ENCODE peak calls at places on chromosomes 1 and 21, in six cellular contexts. One of them, this sample, is unnamed.

GRCh38 chr21:46285761-46286667 is at the start of gene YBEY:
- DNase-seq in SW 1271: peak
- DNase-seq in T-helper 9 cell: peak
- DNase-seq in Panc1: peak
- DNase-seq in AG08395: peak
- DNase-seq in fibroblast of the aortic adventitia: peak
- DNase-seq in this sample: peak

GRCh38 chr21:46454142-46454541 is 4.5 kb upstream of the DIP2A start:
- DNase-seq in SW 1271: no peak
- DNase-seq in T-helper 9 cell: no peak
- DNase-seq in Panc1: no peak
- DNase-seq in AG08395: no peak
- DNase-seq in fibroblast of the aortic adventitia: peak
- DNase-seq in this sample: no peak

GRCh38 chr1:230922620-230923019 is 54.3 kb upstream of the C1orf198 start:
- DNase-seq in SW 1271: no peak
- DNase-seq in T-helper 9 cell: no peak
- DNase-seq in Panc1: no peak
- DNase-seq in AG08395: no peak
- DNase-seq in fibroblast of the aortic adventitia: no peak
- DNase-seq in this sample: peak

GRCh38 chr1:42941640-42942330 is 16.9 kb downstream of the SLC2A1 start:
- DNase-seq in SW 1271: peak
- DNase-seq in T-helper 9 cell: no peak
- DNase-seq in Panc1: no peak
- DNase-seq in AG08395: peak
- DNase-seq in fibroblast of the aortic adventitia: peak
- DNase-seq in this sample: peak

GRCh38 chr1:58251415-58252073 is 295.0 kb downstream of the OMA1 start:
- DNase-seq in SW 1271: no peak
- DNase-seq in T-helper 9 cell: no peak
- DNase-seq in Panc1: no peak
- DNase-seq in AG08395: peak
- DNase-seq in fibroblast of the aortic adventitia: no peak
- DNase-seq in this sample: peak

GRCh38 chr1:185974367-185974766 is 240.2 kb downstream of the HMCN1 start:
- DNase-seq in SW 1271: no peak
- DNase-seq in T-helper 9 cell: no peak
- DNase-seq in Panc1: no peak
- DNase-seq in AG08395: no peak
- DNase-seq in fibroblast of the aortic adventitia: no peak
- DNase-seq in this sample: no peak

GRCh38 chr1:42479621-42480020 is 16.5 kb downstream of the CCDC30 start:
- DNase-seq in SW 1271: no peak
- DNase-seq in T-helper 9 cell: no peak
- DNase-seq in Panc1: no peak
- DNase-seq in AG08395: no peak
- DNase-seq in fibroblast of the aortic adventitia: no peak
- DNase-seq in this sample: peak

GRCh38 chr1:211320980-211321379 is 5.7 kb upstream of the TRAF5 start:
- DNase-seq in SW 1271: no peak
- DNase-seq in T-helper 9 cell: no peak
- DNase-seq in Panc1: no peak
- DNase-seq in AG08395: no peak
- DNase-seq in fibroblast of the aortic adventitia: no peak
- DNase-seq in this sample: peak

GRCh38 chr1:39151267-39151666 is 53.2 kb upstream of the MACF1 start:
- DNase-seq in SW 1271: no peak
- DNase-seq in T-helper 9 cell: no peak
- DNase-seq in Panc1: no peak
- DNase-seq in AG08395: no peak
- DNase-seq in fibroblast of the aortic adventitia: no peak
- DNase-seq in this sample: no peak

GRCh38 chr1:208654241-208654640 is 410.1 kb upstream of the PLXNA2 start:
- DNase-seq in SW 1271: no peak
- DNase-seq in T-helper 9 cell: no peak
- DNase-seq in Panc1: no peak
- DNase-seq in AG08395: peak
- DNase-seq in fibroblast of the aortic adventitia: peak
- DNase-seq in this sample: peak

GRCh38 chr1:196667131-196667530 is 15.3 kb downstream of the CFH start:
- DNase-seq in SW 1271: no peak
- DNase-seq in T-helper 9 cell: no peak
- DNase-seq in Panc1: no peak
- DNase-seq in AG08395: no peak
- DNase-seq in fibroblast of the aortic adventitia: no peak
- DNase-seq in this sample: no peak

GRCh38 chr1:172431721-172432192 is 11.3 kb downstream of the C1orf105 start:
- DNase-seq in SW 1271: no peak
- DNase-seq in T-helper 9 cell: no peak
- DNase-seq in Panc1: no peak
- DNase-seq in AG08395: no peak
- DNase-seq in fibroblast of the aortic adventitia: no peak
- DNase-seq in this sample: no peak

GRCh38 chr1:9626201-9626608 is 25.3 kb upstream of the PIK3CD start:
- DNase-seq in SW 1271: no peak
- DNase-seq in T-helper 9 cell: no peak
- DNase-seq in Panc1: no peak
- DNase-seq in AG08395: no peak
- DNase-seq in fibroblast of the aortic adventitia: no peak
- DNase-seq in this sample: no peak

GRCh38 chr1:116311756-116312691 is 61.0 kb upstream of the ATP1A1 start:
- DNase-seq in SW 1271: no peak
- DNase-seq in T-helper 9 cell: no peak
- DNase-seq in Panc1: no peak
- DNase-seq in AG08395: no peak
- DNase-seq in fibroblast of the aortic adventitia: no peak
- DNase-seq in this sample: no peak

GRCh38 chr1:209250970-209251636 is 332.4 kb upstream of the CAMK1G start:
- DNase-seq in SW 1271: no peak
- DNase-seq in T-helper 9 cell: no peak
- DNase-seq in Panc1: no peak
- DNase-seq in AG08395: no peak
- DNase-seq in fibroblast of the aortic adventitia: no peak
- DNase-seq in this sample: no peak

GRCh38 chr1:228236744-228237143 is 28.9 kb downstream of the OBSCN start:
- DNase-seq in SW 1271: no peak
- DNase-seq in T-helper 9 cell: no peak
- DNase-seq in Panc1: no peak
- DNase-seq in AG08395: peak
- DNase-seq in fibroblast of the aortic adventitia: peak
- DNase-seq in this sample: peak

GRCh38 chr1:220881918-220882891 is 3.0 kb downstream of the HLX start:
- DNase-seq in SW 1271: no peak
- DNase-seq in T-helper 9 cell: no peak
- DNase-seq in Panc1: no peak
- DNase-seq in AG08395: no peak
- DNase-seq in fibroblast of the aortic adventitia: peak
- DNase-seq in this sample: peak

GRCh38 chr1:245263701-245264100 is 108.9 kb downstream of the KIF26B start:
- DNase-seq in SW 1271: no peak
- DNase-seq in T-helper 9 cell: no peak
- DNase-seq in Panc1: no peak
- DNase-seq in AG08395: peak
- DNase-seq in fibroblast of the aortic adventitia: peak
- DNase-seq in this sample: peak

GRCh38 chr1:13807213-13807612 is 107.2 kb downstream of the PRDM2 start:
- DNase-seq in SW 1271: no peak
- DNase-seq in T-helper 9 cell: no peak
- DNase-seq in Panc1: no peak
- DNase-seq in AG08395: peak
- DNase-seq in fibroblast of the aortic adventitia: no peak
- DNase-seq in this sample: peak

GRCh38 chr1:203338335-203339036 is 12.4 kb downstream of the FMOD start:
- DNase-seq in SW 1271: no peak
- DNase-seq in T-helper 9 cell: peak
- DNase-seq in Panc1: no peak
- DNase-seq in AG08395: peak
- DNase-seq in fibroblast of the aortic adventitia: peak
- DNase-seq in this sample: peak

GRCh38 chr1:2088434-2088833 is 38.2 kb downstream of the PRKCZ start:
- DNase-seq in SW 1271: no peak
- DNase-seq in T-helper 9 cell: no peak
- DNase-seq in Panc1: no peak
- DNase-seq in AG08395: peak
- DNase-seq in fibroblast of the aortic adventitia: no peak
- DNase-seq in this sample: peak